ENCODE peak calls at places on chromosomes 16 and 17, in nine cellular contexts. J is nephron progenitor cell, O is RWPE1, Q is fibroblast of lung, C is AG10803, E is GM10248, W is endodermal cell, T is PC-3, P is tibial nerve. H is an unnamed sample.

GRCh38 chr16:23917621-23918020 is 81.8 kb downstream of the PRKCB start:
- DNase-seq in O (no peak), E (peak), Q (no peak), P (no peak), J (no peak), T (no peak), C (no peak), W (no peak), H (no peak)

GRCh38 chr17:62300697-62301096 is 79.7 kb upstream of the EFCAB3 start:
- DNase-seq in W (no peak), O (no peak), P (no peak), T (no peak), C (no peak), Q (no peak), E (no peak), J (no peak), H (no peak)

GRCh38 chr17:33725675-33726271 is 432.7 kb upstream of the ASIC2 start:
- DNase-seq in Q (peak), E (peak), T (peak), P (no peak), J (peak), W (peak), C (peak), O (peak), H (peak)

GRCh38 chr17:44308320-44308818 is at the start of gene RUNDC3A:
- DNase-seq in P (peak), T (peak), O (peak), W (peak), C (peak), J (peak), E (peak), Q (peak), H (peak)

GRCh38 chr16:52553322-52553721 is 6.4 kb upstream of the TOX3 start:
- DNase-seq in E (no peak), W (no peak), Q (no peak), T (no peak), O (no peak), C (no peak), J (no peak), P (no peak), H (no peak)

GRCh38 chr16:24737391-24737871 is 8.0 kb downstream of the TNRC6A start:
- DNase-seq in C (peak), P (no peak), Q (peak), E (no peak), J (no peak), T (peak), O (peak), W (no peak), H (peak)

GRCh38 chr16:12546918-12547607 is 256.6 kb downstream of the CPPED1 start:
- DNase-seq in O (no peak), T (no peak), P (no peak), E (peak), W (no peak), Q (no peak), J (no peak), C (no peak), H (no peak)

GRCh38 chr16:79169239-79169638 is 431.3 kb downstream of the MAF start:
- DNase-seq in O (no peak), W (peak), E (no peak), J (no peak), P (no peak), T (no peak), Q (no peak), C (no peak), H (peak)

GRCh38 chr17:66691644-66692500 is 143.0 kb upstream of the CACNG5 start:
- DNase-seq in C (no peak), T (peak), P (peak), Q (peak), E (no peak), O (no peak), J (no peak), W (peak), H (peak)

GRCh38 chr17:8158267-8159031 is 4.3 kb downstream of the VAMP2 start:
- DNase-seq in Q (peak), T (peak), W (peak), P (peak), C (peak), O (peak), E (peak), J (peak), H (peak)

GRCh38 chr16:50309156-50309526 is 42.8 kb downstream of the ADCY7 start:
- DNase-seq in O (no peak), W (no peak), J (no peak), Q (no peak), C (no peak), P (no peak), T (no peak), E (no peak), H (no peak)

GRCh38 chr17:13047016-13047415 is 29.2 kb upstream of the ELAC2 start:
- DNase-seq in O (no peak), Q (no peak), T (no peak), E (no peak), W (peak), P (no peak), C (no peak), J (no peak), H (no peak)

GRCh38 chr17:74408262-74408661 is 23.6 kb upstream of the GPRC5C start:
- DNase-seq in W (no peak), J (no peak), E (no peak), C (peak), Q (peak), T (peak), O (no peak), P (no peak), H (peak)

GRCh38 chr17:33904438-33904837 is 350.6 kb upstream of the CCL2 start:
- DNase-seq in P (no peak), J (no peak), E (no peak), T (no peak), W (no peak), O (no peak), Q (no peak), C (no peak), H (no peak)

GRCh38 chr17:58531661-58532554 is 17.5 kb upstream of the MTMR4 start:
- DNase-seq in J (peak), P (no peak), Q (peak), O (peak), C (peak), E (peak), W (peak), T (peak), H (peak)

GRCh38 chr17:77279448-77280303 is 138.9 kb downstream of the SEC14L1 start:
- DNase-seq in O (peak), C (peak), W (peak), P (no peak), J (no peak), T (peak), E (no peak), Q (peak), H (peak)

GRCh38 chr17:77282524-77283515 is 142.1 kb downstream of the SEC14L1 start:
- DNase-seq in C (peak), P (no peak), E (peak), Q (peak), J (no peak), T (peak), O (no peak), W (peak), H (peak)

GRCh38 chr17:77281904-77282367 is 141.2 kb downstream of the SEC14L1 start:
- DNase-seq in E (no peak), T (peak), Q (peak), W (peak), P (no peak), C (no peak), O (peak), J (no peak), H (no peak)

GRCh38 chr17:77280304-77280910 is 139.6 kb downstream of the SEC14L1 start:
- DNase-seq in P (no peak), Q (peak), O (peak), E (no peak), C (peak), J (no peak), T (peak), W (peak), H (peak)

DNA sequence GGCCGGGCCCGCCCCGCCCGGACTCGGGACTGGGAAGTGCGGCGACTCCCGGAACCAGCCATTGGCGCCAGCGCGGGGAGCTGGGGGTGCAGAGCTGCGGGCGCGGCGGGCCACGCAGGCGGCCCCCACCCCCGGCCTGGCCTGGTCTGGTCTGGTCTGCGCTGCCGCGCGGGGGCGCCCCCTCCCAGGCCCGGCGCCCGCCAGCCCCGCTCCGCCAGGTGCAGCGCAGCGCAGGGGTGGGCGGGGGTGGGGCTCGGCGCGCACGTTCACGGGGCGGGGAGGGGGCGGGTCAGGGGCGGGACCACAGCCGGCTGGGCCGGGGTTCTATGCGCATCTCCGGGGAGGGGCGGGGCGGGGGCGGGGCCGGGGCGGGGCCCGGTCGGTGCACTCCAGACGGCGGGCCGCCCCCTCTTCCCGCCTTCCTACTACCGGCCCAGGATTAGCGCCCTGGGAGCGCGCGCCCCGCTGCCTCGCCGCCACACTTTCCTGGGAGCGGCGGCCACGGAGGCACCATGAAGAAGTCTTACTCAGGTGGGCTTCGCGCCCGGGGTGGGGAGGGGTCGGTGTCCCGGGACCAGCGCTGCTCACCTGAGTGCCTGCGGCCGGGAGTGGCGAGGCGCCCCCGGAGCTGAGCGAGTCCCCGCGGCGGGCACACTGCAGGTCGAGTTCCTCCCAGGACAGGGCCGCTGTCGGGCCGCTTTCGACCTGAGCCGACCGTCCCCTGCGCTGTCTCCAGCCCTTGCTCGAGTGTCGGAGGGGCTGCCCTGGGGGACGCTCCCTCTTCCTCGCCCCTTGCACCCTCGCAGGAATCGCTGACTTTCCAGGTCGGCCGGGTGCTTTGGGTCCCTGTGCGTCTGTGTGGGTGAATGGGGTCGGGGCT is 140.5 kb downstream of the SEC14L1 start:
- DNase-seq in C (peak), P (no peak), J (peak), E (peak), T (peak), Q (peak), O (peak), W (peak), H (no peak)
- TF ChIP-seq CTCF in C (no peak), P (peak), J (no peak), E (peak), T (peak), Q (no peak), O (peak), W (peak), H (no peak)

GRCh38 chr17:76796081-76796480 is 58.2 kb downstream of the MFSD11 start:
- DNase-seq in P (no peak), O (no peak), T (no peak), J (no peak), W (no peak), Q (no peak), C (no peak), E (no peak), H (no peak)

GRCh38 chr17:76801706-76802105 is 63.8 kb downstream of the MFSD11 start:
- DNase-seq in W (no peak), T (no peak), J (no peak), E (no peak), C (no peak), O (no peak), P (no peak), Q (no peak), H (no peak)

GRCh38 chr17:76792348-76792747 is 54.4 kb downstream of the MFSD11 start:
- DNase-seq in J (no peak), Q (no peak), P (no peak), C (no peak), W (no peak), O (no peak), T (no peak), E (no peak), H (no peak)

GRCh38 chr17:76793775-76794174 is 55.9 kb downstream of the MFSD11 start:
- DNase-seq in J (no peak), E (no peak), W (peak), T (peak), C (peak), P (no peak), Q (no peak), O (no peak), H (peak)

GRCh38 chr17:76797441-76797840 is 59.5 kb downstream of the MFSD11 start:
- DNase-seq in O (no peak), E (no peak), W (peak), J (no peak), C (no peak), P (no peak), T (peak), Q (no peak), H (no peak)
- TF ChIP-seq CTCF in O (no peak), E (no peak), W (no peak), J (no peak), C (no peak), P (no peak), T (no peak), Q (no peak), H (no peak)

GRCh38 chr16:76456016-76456415 is 178.8 kb downstream of the CNTNAP4 start:
- DNase-seq in J (no peak), W (no peak), T (no peak), O (no peak), C (no peak), Q (no peak), E (no peak), P (no peak), H (no peak)

GRCh38 chr16:76446251-76446650 is 169.1 kb downstream of the CNTNAP4 start:
- DNase-seq in C (no peak), P (no peak), T (no peak), Q (no peak), W (no peak), E (no peak), O (no peak), J (no peak), H (no peak)

GRCh38 chr16:76450890-76451289 is 173.7 kb downstream of the CNTNAP4 start:
- DNase-seq in W (no peak), J (peak), C (no peak), Q (no peak), O (no peak), E (no peak), P (no peak), T (no peak), H (no peak)
- TF ChIP-seq CTCF in W (no peak), J (no peak), C (no peak), Q (no peak), O (no peak), E (no peak), P (no peak), T (no peak), H (no peak)

DNA sequence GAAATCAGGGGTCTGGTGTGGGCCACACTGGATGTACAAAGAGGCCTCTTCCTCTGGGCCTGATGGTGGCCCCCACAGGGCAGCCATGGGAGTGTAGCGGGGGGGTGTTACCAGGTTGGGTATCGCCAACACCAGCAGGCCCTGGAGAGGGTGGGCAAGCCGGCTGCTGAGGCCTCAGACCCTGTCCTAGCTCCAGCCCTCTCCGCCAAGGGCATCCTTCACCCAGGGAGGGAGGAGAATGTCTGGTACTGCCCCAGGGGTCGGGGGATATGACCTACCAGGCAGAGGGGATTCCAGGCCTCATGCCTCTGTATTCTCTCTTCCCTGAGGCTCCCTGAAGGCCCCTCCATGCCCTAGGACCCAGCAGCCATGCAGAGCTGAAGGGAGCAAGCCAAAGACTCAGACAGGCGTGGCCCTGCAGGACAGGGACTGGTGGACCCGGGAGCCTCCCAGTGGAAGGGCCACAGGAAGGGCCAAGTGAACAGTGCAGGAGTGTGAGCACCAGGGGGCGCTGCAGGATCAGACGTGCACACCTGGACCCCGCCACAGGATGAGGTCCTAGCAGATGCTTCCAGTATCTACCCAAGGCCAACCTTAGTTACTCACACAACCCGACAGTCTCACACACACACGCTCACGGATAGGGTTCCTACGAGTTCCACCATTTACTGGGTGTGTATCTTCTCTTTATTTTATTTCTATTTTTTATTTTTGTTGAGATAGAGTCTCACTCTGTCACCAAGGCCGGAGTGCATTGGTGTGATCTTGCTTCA is 10.9 kb upstream of the CES4A start:
- DNase-seq in W (peak), T (peak), Q (peak), O (peak), C (peak), J (peak), P (peak), E (peak), H (peak)
- TF ChIP-seq CTCF in W (peak), T (peak), Q (peak), O (peak), C (peak), J (peak), P (peak), E (peak), H (peak)

H was measured in fibroblast of mammary gland.